ENCODE peak calls at places on chromosome 17, in five cellular contexts. T is neural progenitor cell, A is astrocyte, R is lower lobe of right lung, Y is SJCRH30. K is an unnamed sample.

GRCh38 chr17:75130632-75131277 is 787 bp downstream of the NT5C start:
- DNase-seq in T (peak), Y (peak), R (peak), A (peak), K (no peak)

GRCh38 chr17:82229686-82230626 is 1.1 kb downstream of the SLC16A3 start:
- DNase-seq in A (no peak), R (no peak), Y (no peak), T (peak), K (no peak)

GRCh38 chr17:33328129-33328528 is 35.0 kb upstream of the ASIC2 start:
- DNase-seq in Y (peak), T (peak), R (no peak), A (no peak), K (no peak)

GRCh38 chr17:34173221-34173620 is 81.9 kb upstream of the CCL2 start:
- DNase-seq in A (peak), Y (no peak), R (no peak), T (no peak), K (no peak)

GRCh38 chr17:17648762-17649161 is 32.5 kb upstream of the RAI1 start:
- DNase-seq in T (no peak), Y (no peak), R (no peak), A (no peak), K (no peak)

GRCh38 chr17:31527606-31528005 is 136.1 kb downstream of the RAB11FIP4 start:
- DNase-seq in A (no peak), Y (no peak), R (no peak), T (no peak), K (no peak)

GRCh38 chr17:27531469-27531948 is 75.3 kb downstream of the KSR1 start:
- DNase-seq in A (no peak), R (no peak), T (no peak), Y (no peak), K (no peak)

GRCh38 chr17:57071991-57072944 is 12.8 kb upstream of the AKAP1 start:
- DNase-seq in R (no peak), A (no peak), T (no peak), Y (peak), K (no peak)

GRCh38 chr17:13204607-13205237 is 186.9 kb upstream of the ELAC2 start:
- DNase-seq in A (peak), T (no peak), R (no peak), Y (no peak), K (no peak)

GRCh38 chr17:75271955-75272847 is 1.2 kb upstream of the MIF4GD start:
- DNase-seq in T (no peak), A (no peak), Y (no peak), R (no peak), K (no peak)

GRCh38 chr17:7313890-7314718 is 1.1 kb downstream of the GPS2 start:
- DNase-seq in A (no peak), T (no peak), Y (no peak), R (no peak), K (no peak)

GRCh38 chr17:11561702-11562101 is 36.6 kb upstream of the DNAH9 start:
- DNase-seq in A (no peak), R (no peak), Y (no peak), T (no peak), K (no peak)

GRCh38 chr17:8855477-8856204 is 11.8 kb downstream of the PIK3R6 start:
- DNase-seq in A (no peak), T (no peak), Y (no peak), R (no peak), K (no peak)

GRCh38 chr17:57760001-57760400 is 14.9 kb upstream of the CCDC182 start:
- DNase-seq in R (no peak), A (no peak), T (no peak), Y (no peak), K (no peak)

GRCh38 chr17:66637491-66637890 is 197.4 kb upstream of the CACNG5 start:
- DNase-seq in T (no peak), Y (no peak), A (peak), R (no peak), K (no peak)

GRCh38 chr17:13587487-13588338 is 14.0 kb downstream of the HS3ST3A1 start:
- DNase-seq in T (no peak), Y (no peak), R (no peak), A (peak), K (no peak)

GRCh38 chr17:70136131-70136530 is 33.2 kb upstream of the KCNJ2 start:
- DNase-seq in A (no peak), Y (no peak), T (no peak), R (no peak), K (no peak)

GRCh38 chr17:17058304-17058703 is 16.0 kb downstream of the MPRIP start:
- DNase-seq in A (no peak), Y (no peak), T (no peak), R (no peak), K (no peak)

GRCh38 chr17:18382441-18383078 is 5.0 kb downstream of the EVPLL start:
- DNase-seq in A (no peak), Y (no peak), R (no peak), T (no peak), K (no peak)

GRCh38 chr17:59884861-59885260 is 7.9 kb downstream of the TUBD1 start:
- DNase-seq in Y (no peak), A (no peak), R (no peak), T (no peak), K (no peak)

GRCh38 chr17:80069886-80070177 is 31.5 kb upstream of the GAA start:
- DNase-seq in Y (no peak), A (no peak), T (no peak), R (no peak), K (no peak)

GRCh38 chr17:77354721-77355455 is 214.1 kb downstream of the SEC14L1 start:
- DNase-seq in Y (peak), R (no peak), T (no peak), A (peak), K (peak)

GRCh38 chr17:77098884-77099545 is 41.8 kb upstream of the SEC14L1 start:
- DNase-seq in Y (no peak), R (no peak), A (peak), T (no peak), K (peak)

GRCh38 chr17:75950850-75951554 is 10.2 kb upstream of the FBF1 start:
- DNase-seq in Y (peak), T (no peak), A (peak), R (no peak), K (no peak)

DNA sequence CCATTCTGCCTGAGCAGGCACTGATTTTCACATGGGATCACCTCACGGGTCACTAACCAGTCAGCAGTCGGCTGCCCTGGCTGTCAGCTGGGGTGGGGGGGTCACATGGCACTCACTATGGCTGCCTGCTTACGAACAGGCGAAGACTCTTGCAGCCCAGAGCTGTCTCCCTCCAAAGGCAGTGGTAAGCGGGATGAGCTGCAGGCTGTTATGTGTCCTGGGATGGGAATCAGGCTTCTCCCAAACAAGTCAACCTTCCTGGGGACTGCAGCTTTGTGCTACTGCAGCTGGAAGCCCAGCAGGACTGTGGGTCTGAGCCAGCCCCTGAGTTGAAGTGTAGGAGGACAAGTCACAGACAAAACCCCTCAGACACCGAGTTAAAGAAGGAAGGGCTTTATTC is 28.9 kb upstream of the ADORA2B start:
- DNase-seq in T (no peak), R (no peak), A (no peak), Y (no peak), K (no peak)
- H3K4me3 ChIP-seq in T (no peak), R (no peak), A (no peak), Y (no peak), K (no peak)

GRCh38 chr17:5254903-5255521 is 20.4 kb upstream of the SCIMP start:
- DNase-seq in T (no peak), R (no peak), Y (no peak), A (no peak), K (no peak)

GRCh38 chr17:5248821-5249479 is 14.3 kb upstream of the SCIMP start:
- DNase-seq in R (no peak), A (no peak), Y (no peak), T (no peak), K (no peak)

GRCh38 chr17:5254414-5254813 is 19.8 kb upstream of the SCIMP start:
- DNase-seq in T (no peak), A (no peak), Y (no peak), R (no peak), K (no peak)

GRCh38 chr17:5249615-5250014 is 15.0 kb upstream of the SCIMP start:
- DNase-seq in A (peak), R (no peak), T (peak), Y (peak), K (peak)
- H3K4me3 ChIP-seq in A (no peak), R (no peak), T (no peak), Y (no peak), K (no peak)

GRCh38 chr17:19744922-19745757 is 3.0 kb downstream of the ALDH3A1 start:
- DNase-seq in R (peak), Y (peak), T (peak), A (peak), K (no peak)
- H3K4me3 ChIP-seq in R (peak), Y (no peak), T (peak), A (peak), K (peak)

GRCh38 chr17:46176975-46177374 is 16.3 kb downstream of the KANSL1 start:
- DNase-seq in A (no peak), R (no peak), Y (no peak), T (no peak), K (no peak)

GRCh38 chr17:46180895-46181279 is 12.3 kb downstream of the KANSL1 start:
- DNase-seq in T (no peak), A (no peak), Y (no peak), R (no peak), K (no peak)

GRCh38 chr17:46179375-46179999 is 13.7 kb downstream of the KANSL1 start:
- DNase-seq in R (no peak), A (no peak), T (no peak), Y (no peak), K (no peak)

GRCh38 chr17:46175891-46176290 is 17.3 kb downstream of the KANSL1 start:
- DNase-seq in T (no peak), R (no peak), Y (no peak), A (peak), K (no peak)

GRCh38 chr17:46178550-46179198 is 14.6 kb downstream of the KANSL1 start:
- DNase-seq in R (no peak), Y (no peak), T (no peak), A (peak), K (no peak)
- H3K4me3 ChIP-seq in R (no peak), Y (no peak), T (no peak), A (no peak), K (no peak)

DNA sequence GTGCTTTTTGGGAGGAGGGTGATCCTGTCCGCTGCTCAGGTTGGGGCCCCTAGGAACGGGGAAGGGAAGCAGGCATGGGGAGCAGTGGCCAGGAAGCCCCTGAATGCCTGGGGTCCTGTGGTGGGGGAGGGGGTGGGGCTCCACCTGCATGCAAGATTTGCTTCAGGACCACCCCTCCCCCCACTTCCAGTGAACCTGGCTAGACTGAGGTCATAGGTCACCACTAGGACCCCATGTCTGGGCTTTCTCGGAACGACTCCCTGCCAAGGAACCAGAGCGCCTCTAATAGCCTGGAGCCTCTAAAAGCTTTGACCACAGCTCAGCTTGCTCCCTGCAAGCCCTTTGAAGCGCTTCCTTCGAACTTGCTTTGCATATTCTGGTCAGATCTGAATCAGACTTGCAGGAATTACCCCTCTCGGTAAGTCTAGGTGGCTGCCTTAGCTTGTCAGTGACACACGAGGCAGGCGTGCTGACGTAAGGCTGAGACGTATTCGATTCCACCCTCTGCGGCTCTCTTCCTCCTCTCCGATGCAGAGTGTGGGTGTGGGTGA is 3.6 kb downstream of the SOCS3 start:
- DNase-seq in T (peak), Y (no peak), A (peak), R (peak), K (no peak)
- H3K4me3 ChIP-seq in T (no peak), Y (no peak), A (no peak), R (peak), K (peak)

GRCh38 chr17:28857848-28858360 is 3.1 kb downstream of the ERAL1 start:
- DNase-seq in A (no peak), T (no peak), Y (no peak), R (no peak), K (no peak)

GRCh38 chr17:28853295-28853694 is 1.5 kb upstream of the ERAL1 start:
- DNase-seq in Y (no peak), T (no peak), R (no peak), A (no peak), K (no peak)

GRCh38 chr17:28849281-28849680 is 5.5 kb upstream of the ERAL1 start:
- DNase-seq in T (no peak), Y (no peak), A (no peak), R (peak), K (no peak)

GRCh38 chr17:28860363-28860808 is 5.6 kb downstream of the ERAL1 start:
- DNase-seq in R (no peak), T (no peak), Y (no peak), A (no peak), K (no peak)

DNA sequence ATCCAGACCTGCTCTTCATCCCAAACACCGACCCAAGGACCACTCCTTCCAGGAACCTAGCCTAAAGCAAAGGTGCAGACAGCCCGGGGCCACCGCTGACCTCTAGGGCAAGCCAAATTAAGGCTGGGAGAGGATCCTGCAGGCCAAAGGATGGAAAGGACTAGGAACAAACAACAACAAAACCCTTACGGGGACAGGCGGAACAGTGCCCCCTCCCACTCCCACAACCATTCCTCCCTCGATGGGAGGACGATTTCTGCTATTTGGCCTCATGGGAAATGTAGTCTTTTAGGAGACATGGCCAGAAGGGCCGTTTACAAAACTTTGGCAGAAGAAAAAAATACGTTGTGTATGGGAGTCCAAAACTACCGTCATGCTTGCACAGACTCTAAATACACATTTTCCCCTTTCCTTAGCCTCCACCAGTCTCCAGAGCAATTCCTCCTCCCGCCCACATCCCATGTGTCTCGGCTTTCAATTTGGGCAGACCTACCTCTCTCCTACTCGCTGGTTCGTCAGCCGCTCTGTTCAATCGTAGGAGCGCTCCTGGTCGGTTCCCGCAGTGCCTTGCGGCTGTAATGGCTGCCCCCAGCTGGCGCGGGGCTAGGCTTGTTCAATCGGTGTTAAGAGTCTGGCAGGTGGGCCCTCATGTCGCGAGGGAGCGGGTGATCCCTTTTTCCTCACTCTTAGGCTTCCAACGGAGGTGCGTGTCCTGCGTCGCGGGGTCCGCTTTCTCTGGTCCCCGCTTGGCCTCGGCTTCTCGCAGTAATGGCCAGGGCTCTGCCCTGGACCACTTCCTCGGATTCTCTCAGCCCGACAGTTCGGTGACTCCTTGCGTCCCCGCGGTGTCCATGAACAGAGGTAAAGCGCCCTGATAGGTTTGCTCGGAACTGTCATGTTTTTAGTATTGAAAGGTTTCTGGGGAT is at the start of gene ERAL1:
- DNase-seq in T (peak), Y (peak), A (peak), R (peak), K (peak)
- H3K4me3 ChIP-seq in T (peak), Y (peak), A (peak), R (peak), K (peak)

GRCh38 chr17:50349241-50349595 is 3.3 kb downstream of the XYLT2 start:
- DNase-seq in R (no peak), T (no peak), A (no peak), Y (no peak), K (no peak)

GRCh38 chr17:50347894-50348291 is 2.0 kb downstream of the XYLT2 start:
- DNase-seq in A (no peak), T (no peak), Y (no peak), R (no peak), K (no peak)

GRCh38 chr17:50347087-50347893 is 1.4 kb downstream of the XYLT2 start:
- DNase-seq in Y (no peak), R (no peak), T (peak), A (no peak), K (no peak)

GRCh38 chr17:50350733-50351132 is 4.8 kb downstream of the XYLT2 start:
- DNase-seq in A (no peak), Y (no peak), T (no peak), R (no peak), K (no peak)

GRCh38 chr17:50348522-50349240 is 2.8 kb downstream of the XYLT2 start:
- DNase-seq in T (no peak), Y (no peak), A (peak), R (no peak), K (no peak)
- H3K4me3 ChIP-seq in T (no peak), Y (no peak), A (no peak), R (no peak), K (peak)

GRCh38 chr17:41480136-41480535 is 815 bp downstream of the KRT35 start:
- DNase-seq in R (no peak), Y (no peak), T (no peak), A (no peak), K (no peak)
- H3K4me3 ChIP-seq in R (no peak), Y (no peak), T (no peak), A (no peak), K (no peak)